ENCODE peak calls at places on chromosomes 13 and 19, in nine cellular contexts. R is CD8-positive, alpha-beta memory T cell; F is A673; N is neuronal stem cell; L is upper lobe of right lung; D is PC-3; V is astrocyte; C is heart right ventricle; B is tibial artery. T is an unnamed sample.

GRCh38 chr19:5017235-5017634 is 48.3 kb downstream of the KDM4B start:
- DNase-seq in V (no peak), R (no peak), B (no peak), L (no peak), D (no peak), N (no peak), F (no peak), C (no peak), T (no peak)

GRCh38 chr19:19405919-19406877 is 723 bp downstream of the GATAD2A start:
- DNase-seq in N (peak; percentile 69), C (peak; percentile 58), L (peak; percentile 83), V (peak; percentile 46), R (peak; percentile 53), D (peak; percentile 54), B (peak; percentile 74), F (peak; percentile 62), T (peak; percentile 49)

GRCh38 chr13:45690636-45691035 is 11.5 kb upstream of the CBY2 start:
- DNase-seq in L (no peak), D (no peak), V (no peak), C (no peak), F (no peak), N (no peak), R (no peak), B (no peak), T (no peak)

GRCh38 chr13:95298971-95299627 is 2.2 kb downstream of the ABCC4 start:
- DNase-seq in L (no peak), D (peak; percentile 86), F (no peak), B (no peak), R (no peak), C (no peak), V (peak; percentile 92), N (no peak), T (no peak)

GRCh38 chr13:86572115-86572514 is 772.9 kb upstream of the SLITRK6 start:
- DNase-seq in D (peak; percentile 79), C (no peak), F (peak; percentile 58), R (no peak), L (no peak), B (no peak), N (no peak), V (peak; percentile 65), T (no peak)

GRCh38 chr13:90868321-90868920 is 479.1 kb upstream of the MIR17HG start:
- DNase-seq in C (no peak), N (peak; percentile 17), L (no peak), F (peak; percentile 41), D (peak; percentile 49), R (no peak), B (no peak), V (peak; percentile 10), T (no peak)

GRCh38 chr19:43798546-43799409 is 3.5 kb downstream of the LYPD5 start:
- DNase-seq in B (no peak), D (peak; percentile 76), C (no peak), N (no peak), F (peak; percentile 39), R (peak; percentile 43), V (no peak), L (peak; percentile 78), T (peak; percentile 62)

GRCh38 chr13:37869506-37869755 is 141 bp downstream of the TRPC4 start:
- DNase-seq in R (no peak), L (no peak), V (no peak), D (no peak), F (no peak), N (peak; percentile 48), C (no peak), B (no peak), T (no peak)

GRCh38 chr19:58554494-58555368 is at the start of gene CHMP2A:
- DNase-seq in B (peak; percentile 100), N (peak; percentile 97), D (peak; percentile 98), V (peak; percentile 90), F (peak; percentile 98), C (peak; percentile 99), R (peak; percentile 99), L (peak; percentile 99), T (peak; percentile 99)

GRCh38 chr19:33302974-33303790 is 848 bp upstream of the CEBPA start:
- DNase-seq in C (no peak), R (no peak), V (peak; percentile 32), F (peak; percentile 60), N (no peak), B (no peak), D (peak; percentile 32), L (peak; percentile 86), T (peak; percentile 62)

GRCh38 chr19:16419671-16420394 is 51.9 kb downstream of the EPS15L1 start:
- DNase-seq in D (no peak), V (no peak), R (no peak), B (no peak), F (no peak), L (no peak), C (no peak), N (no peak), T (no peak)

GRCh38 chr19:10390652-10391286 is 10.4 kb upstream of the TYK2 start:
- DNase-seq in L (peak; percentile 77), C (peak; percentile 76), N (peak; percentile 68), F (peak; percentile 76), D (peak; percentile 84), R (peak; percentile 65), V (peak; percentile 36), B (peak; percentile 80), T (peak; percentile 79)

GRCh38 chr19:22617614-22618325 is 16.4 kb upstream of the ZNF492 start:
- DNase-seq in V (no peak), N (no peak), R (no peak), F (no peak), D (no peak), C (peak; percentile 28), B (no peak), L (peak; percentile 47), T (no peak)

DNA sequence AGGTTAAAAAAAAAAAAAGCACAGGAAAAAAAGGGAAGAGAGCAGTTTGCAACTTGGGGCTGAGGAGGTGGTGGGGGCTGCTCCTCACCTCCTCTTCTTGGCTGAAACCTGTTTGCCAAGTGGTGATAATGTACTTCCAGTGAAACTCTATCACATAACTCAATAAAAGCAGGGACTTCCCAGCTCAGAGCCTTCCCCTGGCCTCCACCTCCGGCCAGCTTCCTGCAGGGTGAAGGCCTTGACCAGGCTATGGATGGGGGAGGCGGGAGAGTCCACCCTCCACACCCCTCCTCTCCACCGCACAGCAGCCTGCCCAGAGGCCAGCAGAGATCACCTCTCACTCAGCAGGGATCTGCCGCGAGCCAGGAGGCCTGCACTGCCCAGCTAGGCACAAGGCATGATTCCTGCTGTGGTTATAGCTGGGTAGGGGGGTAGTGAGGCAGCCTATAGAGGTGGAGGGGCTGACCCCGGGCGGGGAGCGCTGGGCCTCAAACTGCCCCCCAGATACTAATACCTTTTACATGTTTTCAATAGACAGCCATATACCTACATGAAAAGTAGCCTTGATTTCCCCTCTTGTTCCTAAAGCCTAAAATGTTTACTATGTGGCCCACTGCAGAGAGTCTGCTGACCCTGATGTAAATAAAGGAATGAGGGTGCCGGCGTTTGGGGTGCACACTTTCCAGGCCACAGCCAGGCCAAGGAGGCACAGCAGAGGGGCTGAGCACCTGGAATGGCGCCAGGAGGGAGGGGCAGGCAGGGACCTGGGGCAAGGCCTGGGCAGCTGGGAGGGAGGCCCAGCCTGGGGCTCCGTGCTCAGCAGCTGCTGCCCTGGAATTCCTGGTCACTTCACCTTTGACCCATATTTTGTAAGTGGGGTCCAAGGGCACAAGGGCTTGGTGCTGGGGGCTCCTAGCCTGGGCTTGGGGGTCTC is 10.3 kb downstream of the ZNF787 start:
- DNase-seq in B (no peak), V (no peak), C (peak; percentile 64), R (no peak), N (no peak), F (no peak), D (no peak), L (no peak), T (peak; percentile 73)
- H3K4me1 ChIP-seq in B (peaks cover 86% of the 10 kb centered on the region), V (peaks cover 7% of the 10 kb centered on the region), C (peaks cover 76% of the 10 kb centered on the region), R (peaks cover 17% of the 10 kb centered on the region), N (peaks cover 26% of the 10 kb centered on the region), F (peaks cover 48% of the 10 kb centered on the region), D (no peaks in the 10 kb centered on the region), L (peaks cover 78% of the 10 kb centered on the region), T (peaks cover 97% of the 10 kb centered on the region)

GRCh38 chr13:113765241-113765910 is 6.3 kb downstream of the TMEM255B start:
- DNase-seq in V (no peak), N (no peak), R (no peak), D (no peak), B (peak; percentile 27), L (peak; percentile 8), F (peak; percentile 39), C (no peak), T (no peak)
- H3K4me1 ChIP-seq in V (no peaks in the 10 kb centered on the region), N (no peaks in the 10 kb centered on the region), R (no peaks in the 10 kb centered on the region), D (peaks cover 6% of the 10 kb centered on the region), B (no peaks in the 10 kb centered on the region), L (no peaks in the 10 kb centered on the region), F (no peaks in the 10 kb centered on the region), C (no peaks in the 10 kb centered on the region), T (no peaks in the 10 kb centered on the region)

GRCh38 chr13:99501952-99502310 is 659 bp downstream of the TM9SF2 start:
- DNase-seq in D (peak; percentile 6), V (peak; percentile 18), R (peak; percentile 14), N (no peak), B (no peak), F (peak; percentile 31), L (no peak), C (no peak), T (peak; percentile 30)

GRCh38 chr13:99505814-99506269 is 4.6 kb downstream of the TM9SF2 start:
- DNase-seq in F (peak; percentile 19), D (peak; percentile 50), V (peak; percentile 22), L (no peak), N (no peak), C (no peak), B (no peak), R (no peak), T (no peak)

GRCh38 chr13:99506632-99507031 is 5.4 kb downstream of the TM9SF2 start:
- DNase-seq in B (no peak), N (no peak), D (no peak), C (no peak), R (no peak), V (no peak), F (no peak), L (no peak), T (no peak)

GRCh38 chr13:99509477-99509876 is 8.2 kb downstream of the TM9SF2 start:
- DNase-seq in B (no peak), R (no peak), D (no peak), L (no peak), C (no peak), V (no peak), N (no peak), F (no peak), T (no peak)

GRCh38 chr13:99507054-99507453 is 5.8 kb downstream of the TM9SF2 start:
- DNase-seq in V (no peak), B (no peak), N (no peak), C (no peak), F (no peak), D (no peak), L (no peak), R (no peak), T (no peak)
- H3K4me1 ChIP-seq in V (peaks cover 7% of the 10 kb centered on the region), B (peaks cover 37% of the 10 kb centered on the region), N (peaks cover 4% of the 10 kb centered on the region), C (peaks cover 29% of the 10 kb centered on the region), F (peaks cover 12% of the 10 kb centered on the region), D (peaks cover 38% of the 10 kb centered on the region), L (peaks cover 67% of the 10 kb centered on the region), R (peaks cover 65% of the 10 kb centered on the region), T (peaks cover 73% of the 10 kb centered on the region)

GRCh38 chr13:58935689-58936088 is 1228.0 kb downstream of the DIAPH3 start:
- DNase-seq in B (no peak), V (no peak), C (no peak), F (no peak), D (no peak), L (no peak), R (no peak), N (no peak), T (no peak)
- H3K4me1 ChIP-seq in B (no peaks in the 10 kb centered on the region), V (no peaks in the 10 kb centered on the region), C (no peaks in the 10 kb centered on the region), F (no peaks in the 10 kb centered on the region), D (no peaks in the 10 kb centered on the region), L (no peaks in the 10 kb centered on the region), R (no peaks in the 10 kb centered on the region), N (peaks cover 12% of the 10 kb centered on the region), T (no peaks in the 10 kb centered on the region)

T was measured in stomach.